ENCODE peak calls at places on chromosome 1, in five cellular contexts. L, G, R, T and C are unnamed samples.

GRCh38 chr1:13786541-13786940 is 86.6 kb downstream of the PRDM2 start:
- DNase-seq in L (no peak), G (no peak), R (no peak), T (no peak), C (no peak)

GRCh38 chr1:24201941-24202440 is 14.9 kb upstream of the IFNLR1 start:
- DNase-seq in L (peak; percentile 93), G (peak; percentile 98), R (peak; percentile 74), T (peak; percentile 95), C (peak; percentile 90)

GRCh38 chr1:42312576-42313212 is 22.3 kb downstream of the FOXJ3 start:
- DNase-seq in L (no peak), G (no peak), R (no peak), T (no peak), C (no peak)

GRCh38 chr1:6928106-6928885 is 143.0 kb downstream of the CAMTA1 start:
- DNase-seq in L (no peak), G (no peak), R (no peak), T (no peak), C (no peak)

GRCh38 chr1:40839943-40840335 is 22.2 kb downstream of the CITED4 start:
- DNase-seq in L (no peak), G (no peak), R (no peak), T (no peak), C (no peak)

GRCh38 chr1:56644064-56644940 is 812 bp upstream of the PRKAA2 start:
- DNase-seq in L (peak; percentile 38), G (no peak), R (peak; percentile 15), T (no peak), C (peak; percentile 40)

GRCh38 chr1:22347854-22348760 is 103.5 kb upstream of the ZBTB40 start:
- DNase-seq in L (no peak), G (peak; percentile 12), R (peak; percentile 19), T (no peak), C (no peak)

GRCh38 chr1:178532392-178532791 is 19.5 kb downstream of the TEX35 start:
- DNase-seq in L (peak; percentile 81), G (peak; percentile 85), R (peak; percentile 77), T (peak; percentile 75), C (peak; percentile 87)

GRCh38 chr1:71045463-71046028 is 2.1 kb downstream of the PTGER3 start:
- DNase-seq in L (no peak), G (no peak), R (no peak), T (no peak), C (no peak)

GRCh38 chr1:55062801-55063561 is 23.6 kb downstream of the PCSK9 start:
- DNase-seq in L (no peak), G (no peak), R (peak; percentile 49), T (no peak), C (no peak)

GRCh38 chr1:231162300-231162969 is 577 bp downstream of the TRIM67 start:
- DNase-seq in L (peak; percentile 52), G (peak; percentile 14), R (peak; percentile 80), T (no peak), C (peak; percentile 62)

GRCh38 chr1:7899741-7900140 is 40.9 kb downstream of the TNFRSF9 start:
- DNase-seq in L (peak; percentile 25), G (no peak), R (no peak), T (no peak), C (peak; percentile 59)

GRCh38 chr1:173477286-173478098 is at the start of gene PRDX6:
- DNase-seq in L (no peak), G (peak; percentile 46), R (peak; percentile 89), T (peak; percentile 90), C (no peak)

GRCh38 chr1:13517193-13517812 is 3.5 kb upstream of the LRRC38 start:
- DNase-seq in L (no peak), G (peak; percentile 5), R (no peak), T (no peak), C (peak; percentile 71)

GRCh38 chr1:232635778-232636356 is 5.9 kb upstream of the SIPA1L2 start:
- DNase-seq in L (peak; percentile 58), G (peak; percentile 62), R (peak; percentile 77), T (no peak), C (no peak)

GRCh38 chr1:5933676-5934057 is 58.6 kb downstream of the NPHP4 start:
- DNase-seq in L (peak; percentile 24), G (peak; percentile 37), R (no peak), T (no peak), C (no peak)

GRCh38 chr1:161738627-161739287 is 10.8 kb upstream of the DUSP12 start:
- DNase-seq in L (peak; percentile 87), G (peak; percentile 69), R (peak; percentile 17), T (peak; percentile 36), C (peak; percentile 75)